ENCODE peak calls at places on chromosomes 4 and X, in ten cellular contexts. C is foreskin melanocyte; B is foreskin fibroblast; Y is H7; D is stimulated activated CD4-positive, alpha-beta T cell treated with anti-CD3 and anti-CD28 coated beads, Interleukin-4, amount 100 ng/mL, for 48 hours; Z is GM23338; N is NCI-H526 treated with DMSO at 0.1 percent for 48 hours; Q is T47D; I is amygdala; P is NCI-H510A treated with DMSO at 0.1 percent for 48 hours. M is an unnamed sample.

GRCh38 chr4:174674305-174674840 is 152.1 kb upstream of the HPGD start:
- DNase-seq in Y (no peak), Z (no peak), B (no peak), Q (no peak), D (no peak), N (no peak), I (no peak), P (no peak), C (no peak), M (no peak)

GRCh38 chr4:15250021-15250441 is 177.8 kb upstream of the C1QTNF7 start:
- DNase-seq in P (no peak), D (no peak), Y (no peak), N (no peak), Z (no peak), B (no peak), Q (no peak), C (no peak), I (no peak), M (no peak)

GRCh38 chr4:39526810-39527295 is 386 bp downstream of the UGDH start:
- DNase-seq in Q (no peak), D (peak), B (no peak), Z (peak), N (peak), Y (peak), I (no peak), P (no peak), C (no peak), M (no peak)

GRCh38 chrX:47244676-47245075 is 11.9 kb downstream of the USP11 start:
- DNase-seq in B (no peak), Z (no peak), N (no peak), P (no peak), Q (no peak), Y (no peak), D (no peak), C (no peak), I (no peak), M (no peak)

GRCh38 chr4:89258506-89258905 is 49.1 kb downstream of the GPRIN3 start:
- DNase-seq in Z (peak), N (no peak), P (no peak), I (no peak), Q (no peak), B (no peak), Y (no peak), D (no peak), C (peak), M (no peak)

GRCh38 chrX:122625821-122626220 is 558.3 kb upstream of the GRIA3 start:
- DNase-seq in Q (no peak), P (no peak), C (no peak), D (no peak), B (peak), Z (no peak), N (no peak), I (no peak), Y (no peak), M (peak)

GRCh38 chr4:122772311-122772710 is 39.8 kb downstream of the BBS12 start:
- DNase-seq in Q (peak), Y (no peak), I (no peak), D (no peak), B (peak), P (no peak), C (no peak), N (no peak), Z (no peak), M (no peak)

GRCh38 chr4:170652571-170652970 is 562.8 kb upstream of the AADAT start:
- DNase-seq in N (no peak), C (no peak), D (no peak), P (no peak), Q (no peak), Z (no peak), Y (no peak), I (no peak), B (no peak), M (peak)

GRCh38 chr4:69860007-69860406 is at the start of gene SULT1E1:
- DNase-seq in Y (no peak), Z (peak), C (no peak), D (no peak), I (no peak), B (no peak), P (no peak), N (no peak), Q (no peak), M (no peak)

GRCh38 chr4:176799653-176800052 is 6.9 kb upstream of the VEGFC start:
- DNase-seq in B (no peak), N (no peak), Q (no peak), P (no peak), Z (no peak), D (no peak), Y (no peak), C (no peak), I (no peak), M (no peak)

GRCh38 chr4:10960386-10960785 is 275.8 kb upstream of the CLNK start:
- DNase-seq in B (no peak), Y (no peak), Q (no peak), Z (no peak), N (no peak), I (no peak), P (peak), C (no peak), D (no peak), M (no peak)

GRCh38 chr4:8709729-8710360 is 117.3 kb downstream of the CPZ start:
- DNase-seq in Z (no peak), N (no peak), Y (peak), B (no peak), D (no peak), P (no peak), I (no peak), C (no peak), Q (no peak), M (no peak)

GRCh38 chr4:30844861-30845582 is 124.9 kb downstream of the PCDH7 start:
- DNase-seq in Z (no peak), Y (no peak), Q (no peak), I (no peak), C (no peak), B (no peak), N (no peak), P (no peak), D (no peak), M (no peak)

GRCh38 chrX:67544281-67544680 is 460 bp downstream of the AR start:
- DNase-seq in Q (peak), B (no peak), N (no peak), Z (peak), P (no peak), C (no peak), D (no peak), I (no peak), Y (peak), M (no peak)

GRCh38 chrX:47196098-47196497 is 2.5 kb downstream of the UBA1 start:
- DNase-seq in Z (no peak), N (no peak), B (no peak), Q (no peak), D (no peak), Y (no peak), C (no peak), I (no peak), P (no peak), M (no peak)